ENCODE peak calls at places on chromosomes 1 and 21, in nine cellular contexts. S, A, M, P, V, O, G, Y and R are unnamed samples.

GRCh38 chr1:83999316-83999819 is 436 bp upstream of the TTLL7 start:
- DNase-seq in S (peak; percentile 86), A (no peak), M (peak; percentile 92), P (no peak), V (peak; percentile 22), O (peak; percentile 87), G (peak; percentile 58), Y (no peak), R (peak; percentile 94)

GRCh38 chr21:31289702-31290101 is 54.4 kb downstream of the TIAM1 start:
- DNase-seq in S (no peak), A (no peak), M (no peak), P (no peak), V (no peak), O (no peak), G (no peak), Y (no peak), R (no peak)

GRCh38 chr1:38778521-38778920 is 81.1 kb downstream of the RRAGC start:
- DNase-seq in S (no peak), A (no peak), M (no peak), P (no peak), V (no peak), O (no peak), G (no peak), Y (no peak), R (no peak)

GRCh38 chr1:214901718-214902117 is 180.8 kb upstream of the KCNK2 start:
- DNase-seq in S (no peak), A (no peak), M (no peak), P (no peak), V (no peak), O (no peak), G (peak; percentile 77), Y (no peak), R (no peak)

GRCh38 chr1:97277891-97278662 is 556.5 kb downstream of the PTBP2 start:
- DNase-seq in S (no peak), A (no peak), M (no peak), P (no peak), V (no peak), O (no peak), G (peak; percentile 65), Y (no peak), R (no peak)

GRCh38 chr1:8816831-8817412 is 518 bp downstream of the RERE start:
- DNase-seq in S (no peak), A (no peak), M (no peak), P (peak; percentile 7), V (peak; percentile 3), O (peak; percentile 63), G (peak; percentile 30), Y (peak; percentile 6), R (peak; percentile 61)

GRCh38 chr1:148309940-148310500 is 157.9 kb upstream of the NBPF11 start:
- DNase-seq in S (no peak), A (no peak), M (no peak), P (no peak), V (no peak), O (no peak), G (no peak), Y (no peak), R (no peak)

GRCh38 chr1:47522890-47523811 is 85.3 kb downstream of the FOXD2 start:
- DNase-seq in S (no peak), A (no peak), M (peak; percentile 43), P (no peak), V (no peak), O (no peak), G (no peak), Y (no peak), R (peak; percentile 51)

GRCh38 chr1:157758018-157758417 is 18.9 kb downstream of the FCRL2 start:
- DNase-seq in S (no peak), A (no peak), M (no peak), P (no peak), V (no peak), O (no peak), G (no peak), Y (no peak), R (no peak)

GRCh38 chr21:38188037-38188436 is 68.8 kb upstream of the KCNJ15 start:
- DNase-seq in S (no peak), A (no peak), M (no peak), P (no peak), V (no peak), O (no peak), G (no peak), Y (no peak), R (no peak)

GRCh38 chr1:66300986-66301451 is 232.9 kb upstream of the SGIP1 start:
- DNase-seq in S (no peak), A (no peak), M (no peak), P (peak; percentile 23), V (no peak), O (no peak), G (peak; percentile 38), Y (no peak), R (no peak)

GRCh38 chr1:205963352-205963751 is 20.1 kb upstream of the SLC26A9 start:
- DNase-seq in S (no peak), A (no peak), M (no peak), P (no peak), V (no peak), O (no peak), G (peak; percentile 99), Y (no peak), R (no peak)

GRCh38 chr1:117268926-117269378 is 58.2 kb upstream of the VTCN1 start:
- DNase-seq in S (no peak), A (no peak), M (no peak), P (no peak), V (no peak), O (peak; percentile 98), G (no peak), Y (no peak), R (no peak)

GRCh38 chr1:114353233-114353632 is 157.8 kb downstream of the TRIM33 start:
- DNase-seq in S (no peak), A (no peak), M (no peak), P (no peak), V (no peak), O (no peak), G (no peak), Y (no peak), R (peak; percentile 76)